ENCODE peak calls at places on chromosomes 4 and X, in seven cellular contexts. G is nephron progenitor cell; C is activated CD4-positive, alpha-beta T cell treated with anti-CD3 and anti-CD28 coated beads for 48 hours; M is neural progenitor cell; E is fibroblast of mammary gland; Y is stimulated activated CD8-positive, alpha-beta memory T cell treated with anti-CD3 and anti-CD28 coated beads, Interleukin-4, amount 100 ng/mL, for 24 hours; F is LHCN-M2. S is an unnamed sample.

GRCh38 chr4:138182838-138183426 is 59.2 kb downstream of the SLC7A11 start:
- DNase-seq in G (peak), C (no peak), M (peak), E (peak), Y (no peak), F (peak), S (peak)

GRCh38 chr4:87865288-87865687 is 32.5 kb downstream of the MEPE start:
- DNase-seq in G (no peak), C (no peak), M (no peak), E (no peak), Y (no peak), F (no peak), S (no peak)

GRCh38 chr4:16598241-16599224 is 299.9 kb downstream of the LDB2 start:
- DNase-seq in G (no peak), C (no peak), M (no peak), E (peak), Y (no peak), F (no peak), S (no peak)

GRCh38 chrX:13482764-13483552 is 86.4 kb upstream of the EGFL6 start:
- DNase-seq in G (peak), C (no peak), M (no peak), E (peak), Y (no peak), F (peak), S (no peak)

GRCh38 chr4:26204911-26205368 is 115.9 kb upstream of the RBPJ start:
- DNase-seq in G (no peak), C (no peak), M (no peak), E (no peak), Y (no peak), F (no peak), S (no peak)

GRCh38 chr4:76679691-76680090 is 218.3 kb downstream of the SOWAHB start:
- DNase-seq in G (no peak), C (no peak), M (no peak), E (no peak), Y (no peak), F (no peak), S (no peak)

GRCh38 chr4:86092684-86093083 is 267.2 kb downstream of the MAPK10 start:
- DNase-seq in G (no peak), C (no peak), M (no peak), E (peak), Y (no peak), F (peak), S (peak)

GRCh38 chrX:138928737-138929459 is 217.4 kb upstream of the FGF13 start:
- DNase-seq in G (no peak), C (no peak), M (no peak), E (no peak), Y (no peak), F (no peak), S (no peak)

GRCh38 chr4:6188687-6189305 is 11.6 kb downstream of the JAKMIP1 start:
- DNase-seq in G (no peak), C (no peak), M (peak), E (no peak), Y (no peak), F (peak), S (no peak)

GRCh38 chrX:15989716-15990115 is 133.6 kb upstream of the GRPR start:
- DNase-seq in G (no peak), C (no peak), M (no peak), E (no peak), Y (no peak), F (no peak), S (no peak)

GRCh38 chr4:112817933-112818921 is 181.3 kb downstream of the LARP7 start:
- DNase-seq in G (peak), C (peak), M (peak), E (peak), Y (peak), F (peak), S (peak)

GRCh38 chr4:109989044-109989443 is 76.4 kb downstream of the EGF start:
- DNase-seq in G (no peak), C (no peak), M (no peak), E (peak), Y (no peak), F (no peak), S (no peak)

GRCh38 chrX:135331525-135331924 is 22.2 kb downstream of the ETDC start:
- DNase-seq in G (no peak), C (no peak), M (no peak), E (no peak), Y (no peak), F (no peak), S (no peak)

GRCh38 chr4:53476232-53477037 is 99.0 kb downstream of the FIP1L1 start:
- DNase-seq in G (no peak), C (no peak), M (no peak), E (peak), Y (no peak), F (peak), S (peak)

GRCh38 chr4:163540977-163541376 is 46.5 kb downstream of the TMA16 start:
- DNase-seq in G (no peak), C (no peak), M (no peak), E (peak), Y (no peak), F (peak), S (peak)

GRCh38 chr4:153758688-153759406 is 977 bp downstream of the RNF175 start:
- DNase-seq in G (no peak), C (peak), M (no peak), E (no peak), Y (no peak), F (no peak), S (no peak)

GRCh38 chrX:129585691-129586090 is 45.6 kb downstream of the OCRL start:
- DNase-seq in G (no peak), C (no peak), M (no peak), E (no peak), Y (no peak), F (no peak), S (no peak)

GRCh38 chr4:680565-680930 is 6.2 kb downstream of the MYL5 start:
- DNase-seq in G (peak), C (no peak), M (no peak), E (no peak), Y (no peak), F (no peak), S (no peak)

GRCh38 chr4:40199179-40199670 is 2.4 kb downstream of the RHOH start:
- DNase-seq in G (no peak), C (no peak), M (no peak), E (no peak), Y (no peak), F (no peak), S (no peak)

GRCh38 chrX:145549476-145549875 is 268.2 kb upstream of the SLITRK2 start:
- DNase-seq in G (no peak), C (no peak), M (no peak), E (no peak), Y (no peak), F (no peak), S (no peak)

GRCh38 chr4:17778431-17778830 is 3.0 kb downstream of the FAM184B start:
- DNase-seq in G (no peak), C (no peak), M (no peak), E (no peak), Y (no peak), F (no peak), S (no peak)

GRCh38 chr4:147285751-147286150 is 195.1 kb upstream of the EDNRA start:
- DNase-seq in G (no peak), C (no peak), M (no peak), E (peak), Y (no peak), F (peak), S (no peak)